ENCODE peak calls at places on chromosomes 16 and 17, in four cellular contexts. A, D, B and S are unnamed samples.

GRCh38 chr17:42766124-42766523 is 5.1 kb downstream of the RAMP2 start:
- DNase-seq in A (no peak), D (no peak), B (no peak), S (no peak)

GRCh38 chr16:65201446-65202010 is 79.7 kb upstream of the CDH11 start:
- DNase-seq in A (no peak), D (no peak), B (no peak), S (no peak)

GRCh38 chr17:4643676-4644075 is 2.2 kb upstream of the ALOX15 start:
- DNase-seq in A (no peak), D (no peak), B (no peak), S (no peak)

GRCh38 chr16:84761448-84762368 is 58.1 kb upstream of the CRISPLD2 start:
- DNase-seq in A (no peak), D (no peak), B (no peak), S (no peak)

GRCh38 chr17:63378411-63379076 is 67.6 kb downstream of the CYB561 start:
- DNase-seq in A (no peak), D (no peak), B (no peak), S (no peak)

GRCh38 chr16:85253127-85253941 is 141.1 kb upstream of the CIBAR2 start:
- DNase-seq in A (peak; percentile 52), D (no peak), B (no peak), S (peak; percentile 79)

GRCh38 chr16:47143677-47144558 is at the start of gene NETO2:
- DNase-seq in A (peak; percentile 35), D (no peak), B (peak; percentile 56), S (peak; percentile 57)

GRCh38 chr17:73340093-73340596 is 28.3 kb upstream of the CDC42EP4 start:
- DNase-seq in A (peak; percentile 62), D (peak; percentile 62), B (no peak), S (no peak)

GRCh38 chr17:47665655-47666054 is 15.9 kb downstream of the KPNB1 start:
- DNase-seq in A (no peak), D (no peak), B (no peak), S (no peak)

GRCh38 chr17:77846531-77847085 is 111.9 kb upstream of the TNRC6C start:
- DNase-seq in A (no peak), D (no peak), B (no peak), S (no peak)

GRCh38 chr16:70526403-70526802 is 2.8 kb downstream of the SF3B3 start:
- DNase-seq in A (no peak), D (no peak), B (no peak), S (no peak)

GRCh38 chr16:87372305-87372704 is 11.3 kb downstream of the FBXO31 start:
- DNase-seq in A (no peak), D (no peak), B (no peak), S (no peak)

GRCh38 chr17:49016775-49017463 is 19.7 kb downstream of the IGF2BP1 start:
- DNase-seq in A (no peak), D (no peak), B (peak; percentile 56), S (no peak)

GRCh38 chr16:46822270-46822669 is 8.7 kb downstream of the C16orf87 start:
- DNase-seq in A (no peak), D (no peak), B (no peak), S (no peak)

GRCh38 chr17:70239391-70239826 is 70.1 kb downstream of the KCNJ2 start:
- DNase-seq in A (no peak), D (no peak), B (no peak), S (no peak)

GRCh38 chr17:16486373-16487250 is 5.4 kb downstream of the LRRC75A start:
- DNase-seq in A (peak; percentile 88), D (no peak), B (peak; percentile 99), S (peak; percentile 46)

GRCh38 chr16:77589071-77589755 is 133.1 kb upstream of the NUDT7 start:
- DNase-seq in A (no peak), D (no peak), B (no peak), S (no peak)

GRCh38 chr16:57025941-57026777 is 36.8 kb downstream of the NLRC5 start:
- DNase-seq in A (no peak), D (no peak), B (no peak), S (no peak)

GRCh38 chr17:62125307-62125706 is 60.2 kb upstream of the MED13 start:
- DNase-seq in A (no peak), D (no peak), B (no peak), S (no peak)

GRCh38 chr17:76524598-76525512 is 12.7 kb downstream of the CYGB start:
- DNase-seq in A (peak; percentile 52), D (no peak), B (no peak), S (no peak)

GRCh38 chr16:30183961-30184429 is 593 bp downstream of the CORO1A start:
- DNase-seq in A (peak; percentile 57), D (no peak), B (no peak), S (peak; percentile 15)

GRCh38 chr16:55478827-55479559 is at the start of gene MMP2:
- DNase-seq in A (peak; percentile 47), D (no peak), B (peak; percentile 62), S (no peak)

GRCh38 chr16:89093602-89094251 is at the start of gene ACSF3:
- DNase-seq in A (peak; percentile 56), D (no peak), B (no peak), S (peak; percentile 54)

GRCh38 chr17:1487939-1488825 is 4.3 kb downstream of the MYO1C start:
- DNase-seq in A (peak; percentile 80), D (peak; percentile 83), B (no peak), S (peak; percentile 85)